ENCODE peak calls at places on chromosomes 2 and 18, in five cellular contexts. U is hepatocyte, A is frontal cortex, J is hypothalamus, X is HT1080. Q is an unnamed sample.

GRCh38 chr2:113720167-113720566 is 36.3 kb downstream of the SLC35F5 start:
- DNase-seq in U (no peak), A (no peak), J (no peak), X (peak), Q (no peak)

GRCh38 chr2:46275995-46276394 is 21.2 kb upstream of the EPAS1 start:
- DNase-seq in U (no peak), A (no peak), J (peak), X (no peak), Q (no peak)

GRCh38 chr2:149991576-149991975 is 404.0 kb upstream of the MMADHC start:
- DNase-seq in U (no peak), A (no peak), J (no peak), X (no peak), Q (no peak)

GRCh38 chr2:168517801-168518200 is 61.7 kb downstream of the CERS6 start:
- DNase-seq in U (no peak), A (no peak), J (no peak), X (no peak), Q (no peak)

GRCh38 chr2:240622631-240623235 is 2.5 kb upstream of the GPR35 start:
- DNase-seq in U (no peak), A (no peak), J (no peak), X (no peak), Q (peak)

GRCh38 chr2:47869859-47870258 is 36.4 kb downstream of the FBXO11 start:
- DNase-seq in U (no peak), A (no peak), J (no peak), X (no peak), Q (no peak)

GRCh38 chr2:165646321-165646801 is 147.7 kb downstream of the GALNT3 start:
- DNase-seq in U (peak), A (no peak), J (no peak), X (no peak), Q (no peak)

GRCh38 chr2:128624956-128625355 is 306.3 kb upstream of the HS6ST1 start:
- DNase-seq in U (no peak), A (no peak), J (no peak), X (no peak), Q (no peak)

GRCh38 chr2:219125225-219125885 is 35.3 kb downstream of the NHEJ1 start:
- DNase-seq in U (peak), A (no peak), J (no peak), X (peak), Q (no peak)

GRCh38 chr2:234691968-234692955 is 195.4 kb upstream of the ARL4C start:
- DNase-seq in U (no peak), A (no peak), J (no peak), X (no peak), Q (no peak)

GRCh38 chr18:50181590-50181989 is 13.4 kb downstream of the MYO5B start:
- DNase-seq in U (no peak), A (no peak), J (no peak), X (no peak), Q (no peak)

GRCh38 chr2:85066874-85067351 is 66.3 kb upstream of the TCF7L1 start:
- DNase-seq in U (peak), A (peak), J (peak), X (peak), Q (no peak)

GRCh38 chr2:37666772-37667171 is 4.7 kb downstream of the CDC42EP3 start:
- DNase-seq in U (no peak), A (no peak), J (no peak), X (no peak), Q (no peak)

GRCh38 chr2:109647636-109648035 is 33.5 kb downstream of the SOWAHC start:
- DNase-seq in U (no peak), A (no peak), J (no peak), X (no peak), Q (no peak)

GRCh38 chr2:238459081-238459629 is 32.4 kb downstream of the ASB1 start:
- DNase-seq in U (no peak), A (peak), J (peak), X (no peak), Q (no peak)

GRCh38 chr2:69509011-69509749 is 71.9 kb upstream of the NFU1 start:
- DNase-seq in U (no peak), A (no peak), J (peak), X (no peak), Q (no peak)

GRCh38 chr2:37664190-37664751 is 7.2 kb downstream of the CDC42EP3 start:
- DNase-seq in U (no peak), A (no peak), J (no peak), X (no peak), Q (no peak)

GRCh38 chr2:155062250-155062985 is 363.9 kb downstream of the KCNJ3 start:
- DNase-seq in U (peak), A (no peak), J (no peak), X (no peak), Q (no peak)

GRCh38 chr2:216281316-216281715 is 91.0 kb downstream of the MARCHF4 start:
- DNase-seq in U (no peak), A (no peak), J (no peak), X (no peak), Q (no peak)

GRCh38 chr18:5294113-5294617 is 1.4 kb downstream of the ZBTB14 start:
- DNase-seq in U (peak), A (no peak), J (peak), X (no peak), Q (no peak)

GRCh38 chr2:99112617-99113016 is 28.9 kb upstream of the C2orf15 start:
- DNase-seq in U (no peak), A (no peak), J (no peak), X (no peak), Q (no peak)

GRCh38 chr18:35010156-35010555 is 31.1 kb upstream of the MAPRE2 start:
- DNase-seq in U (no peak), A (no peak), J (no peak), X (no peak), Q (no peak)

GRCh38 chr18:33051397-33051796 is 278.6 kb upstream of the KLHL14 start:
- DNase-seq in U (peak), A (no peak), J (no peak), X (no peak), Q (no peak)